ENCODE peak calls at places on chromosome 9, in eight cellular contexts. B is pulmonary artery endothelial cell; P is frontal cortex; J is activated T-cell treated with anti-CD3 and anti-CD28 coated beads, Interleukin-2, amount 50 U/mL, for 4 hours; I is non-pigmented ciliary epithelial cell; H is AG10803; E is lower lobe of right lung; S is T-cell. X is an unnamed sample.

GRCh38 chr9:127917603-127918002 is 762 bp upstream of the ST6GALNAC4 start:
- DNase-seq in B (no peak), I (no peak), H (no peak), J (no peak), S (no peak), E (peak; percentile 60), P (no peak), X (no peak)

GRCh38 chr9:80794197-80794596 is 895.1 kb downstream of the TLE1 start:
- DNase-seq in J (no peak), B (no peak), S (no peak), P (no peak), H (no peak), E (no peak), I (no peak), X (no peak)

GRCh38 chr9:124259273-124260078 is 1.7 kb downstream of the NEK6 start:
- DNase-seq in E (peak; percentile 76), I (no peak), H (peak; percentile 90), S (no peak), B (no peak), J (no peak), P (peak; percentile 66), X (peak; percentile 74)

GRCh38 chr9:82810902-82811301 is 252.0 kb downstream of the RASEF start:
- DNase-seq in E (no peak), J (no peak), H (peak; percentile 13), P (no peak), S (no peak), I (peak; percentile 71), B (no peak), X (no peak)

GRCh38 chr9:85658716-85659115 is 83.0 kb downstream of the AGTPBP1 start:
- DNase-seq in E (no peak), B (no peak), S (no peak), P (no peak), H (no peak), J (no peak), I (no peak), X (no peak)

GRCh38 chr9:1050125-1050895 is at the start of gene DMRT2:
- DNase-seq in I (peak; percentile 9), B (peak; percentile 10), S (no peak), P (peak; percentile 73), J (no peak), H (peak; percentile 72), E (peak; percentile 90), X (peak; percentile 88)

GRCh38 chr9:16828335-16829281 is 41.9 kb downstream of the BNC2 start:
- DNase-seq in S (no peak), J (no peak), H (peak; percentile 90), P (no peak), I (no peak), B (no peak), E (no peak), X (peak; percentile 1)

GRCh38 chr9:79123419-79123818 is 448.3 kb upstream of the TLE4 start:
- DNase-seq in B (no peak), J (no peak), E (no peak), H (no peak), S (no peak), I (no peak), P (no peak), X (peak; percentile 20)

GRCh38 chr9:87276851-87277251 is 220.8 kb upstream of the DAPK1 start:
- DNase-seq in P (no peak), B (no peak), H (peak; percentile 82), S (no peak), I (no peak), J (no peak), E (no peak), X (no peak)

GRCh38 chr9:95937131-95937530 is 61.6 kb downstream of the ERCC6L2 start:
- DNase-seq in P (no peak), E (no peak), B (no peak), S (no peak), I (no peak), J (no peak), H (no peak), X (no peak)

GRCh38 chr9:89597711-89598707 is 6.8 kb upstream of the GADD45G start:
- DNase-seq in H (peak; percentile 49), S (peak; percentile 55), J (peak; percentile 43), E (no peak), I (no peak), P (peak; percentile 50), B (no peak), X (peak; percentile 65)

GRCh38 chr9:22028394-22028793 is 19.3 kb upstream of the CDKN2B start:
- DNase-seq in E (no peak), I (no peak), P (no peak), B (no peak), H (no peak), J (no peak), S (no peak), X (no peak)

GRCh38 chr9:70421272-70422180 is 7.1 kb upstream of the KLF9 start:
- DNase-seq in E (no peak), H (peak; percentile 48), P (peak; percentile 29), B (no peak), J (peak; percentile 64), S (peak; percentile 45), I (no peak), X (no peak)

GRCh38 chr9:2210201-2210600 is 195.1 kb downstream of the SMARCA2 start:
- DNase-seq in H (no peak), S (no peak), E (no peak), B (no peak), P (no peak), J (no peak), I (no peak), X (peak; percentile 47)

GRCh38 chr9:35882265-35882848 is 12.2 kb upstream of the OR13J1 start:
- DNase-seq in H (peak; percentile 74), B (peak; percentile 37), S (peak; percentile 75), E (peak; percentile 88), P (peak; percentile 68), J (peak; percentile 81), I (peak; percentile 19), X (peak; percentile 85)

GRCh38 chr9:89635007-89635742 is 30.4 kb downstream of the GADD45G start:
- DNase-seq in P (no peak), B (no peak), S (no peak), J (no peak), H (peak; percentile 47), E (peak; percentile 78), I (peak; percentile 22), X (no peak)

GRCh38 chr9:132651259-132651658 is 18.5 kb downstream of the DDX31 start:
- DNase-seq in E (no peak), B (no peak), I (peak; percentile 90), P (no peak), H (peak; percentile 64), S (no peak), J (no peak), X (peak; percentile 48)

GRCh38 chr9:76371901-76372300 is 22.3 kb downstream of the RFK start:
- DNase-seq in J (no peak), P (no peak), I (peak; percentile 31), H (peak; percentile 62), B (no peak), S (no peak), E (no peak), X (peak; percentile 25)

X was measured in lung microvascular endothelial cell.